ENCODE peak calls at places on chromosomes 11 and 22, in nine cellular contexts. R is ascending aorta; P is H9; I is CD4-positive, alpha-beta T cell; M is adrenal gland; N is CD8-positive, alpha-beta T cell; Z is AG04450; B is CD8-positive, alpha-beta memory T cell; W is psoas muscle. O is an unnamed sample. For H3K9me3, the result is how much of the 10 kb centered on the place peaks cover.

GRCh38 chr22:49967333-49968241 is 7.0 kb downstream of the PIM3 start:
- DNase-seq in M (peak), B (no peak), W (peak), Z (no peak), R (peak), I (no peak), N (peak), P (peak), O (peak)

GRCh38 chr11:95093548-95093947 is 3.9 kb downstream of the ENDOD1 start:
- DNase-seq in B (no peak), I (no peak), R (no peak), W (no peak), P (no peak), Z (no peak), N (no peak), M (no peak), O (no peak)

GRCh38 chr11:27864046-27865025 is 164.1 kb upstream of the BDNF start:
- DNase-seq in M (no peak), P (no peak), W (no peak), R (no peak), B (no peak), I (no peak), N (no peak), Z (no peak), O (no peak)

GRCh38 chr11:110200836-110201235 is 95.6 kb downstream of the RDX start:
- DNase-seq in P (no peak), M (no peak), I (no peak), B (no peak), N (no peak), Z (no peak), W (no peak), R (no peak), O (no peak)

GRCh38 chr11:9943346-9944110 is 279.7 kb downstream of the SWAP70 start:
- DNase-seq in P (no peak), Z (peak), M (no peak), R (no peak), W (no peak), B (no peak), I (no peak), N (no peak), O (no peak)

GRCh38 chr11:112655386-112655785 is 305.8 kb upstream of the NCAM1 start:
- DNase-seq in Z (no peak), I (no peak), P (no peak), N (no peak), W (peak), B (no peak), M (peak), R (peak), O (peak)

GRCh38 chr11:76626921-76627391 is 43.6 kb downstream of the LRRC32 start:
- DNase-seq in Z (no peak), P (no peak), M (no peak), W (no peak), N (peak), R (peak), B (no peak), I (no peak), O (peak)

GRCh38 chr11:790721-791564 is 1.1 kb upstream of the CEND1 start:
- DNase-seq in Z (no peak), N (no peak), R (no peak), B (no peak), I (no peak), P (peak), W (peak), M (no peak), O (peak)

GRCh38 chr11:60988658-60989057 is 17.2 kb downstream of the CD6 start:
- DNase-seq in P (no peak), I (no peak), R (no peak), Z (no peak), N (no peak), B (no peak), W (no peak), M (no peak), O (no peak)

GRCh38 chr11:132095230-132096165 is 725.1 kb downstream of the NTM start:
- DNase-seq in I (no peak), P (no peak), Z (no peak), N (no peak), M (no peak), B (no peak), R (no peak), W (no peak), O (no peak)

GRCh38 chr22:44919691-44920090 is 90.1 kb downstream of the PHF21B start:
- DNase-seq in W (no peak), B (no peak), P (no peak), R (no peak), N (no peak), I (no peak), Z (no peak), M (no peak), O (no peak)

GRCh38 chr22:46830841-46831240 is 68.4 kb downstream of the TBC1D22A start:
- DNase-seq in Z (no peak), W (no peak), I (no peak), N (peak), B (no peak), M (peak), P (no peak), R (no peak), O (no peak)

GRCh38 chr11:111808834-111809233 is 42.6 kb upstream of the PPP2R1B start:
- DNase-seq in M (no peak), Z (no peak), N (no peak), B (no peak), W (no peak), I (no peak), P (no peak), R (no peak), O (no peak)

GRCh38 chr11:88320149-88320559 is 17.4 kb downstream of the CTSC start:
- DNase-seq in N (no peak), W (no peak), B (no peak), P (no peak), I (no peak), M (no peak), Z (peak), R (no peak), O (no peak)

GRCh38 chr11:117420598-117420997 is 92.9 kb downstream of the CEP164 start:
- DNase-seq in N (no peak), R (no peak), Z (no peak), P (no peak), M (no peak), I (no peak), B (no peak), W (no peak), O (no peak)

GRCh38 chr11:110298298-110298765 is 1.9 kb upstream of the RDX start:
- DNase-seq in N (no peak), B (no peak), R (no peak), Z (no peak), W (no peak), P (no peak), M (no peak), I (no peak), O (no peak)

GRCh38 chr22:30023099-30023498 is 57.2 kb upstream of the HORMAD2 start:
- DNase-seq in R (no peak), B (no peak), P (no peak), N (no peak), W (no peak), M (no peak), I (no peak), Z (no peak), O (no peak)

GRCh38 chr11:86805873-86806310 is 5.5 kb downstream of the PRSS23 start:
- DNase-seq in Z (no peak), M (no peak), N (no peak), R (peak), I (no peak), W (no peak), P (no peak), B (no peak), O (no peak)

GRCh38 chr11:68632802-68633201 is 51.5 kb upstream of the GAL start:
- DNase-seq in N (peak), B (peak), R (no peak), M (no peak), Z (peak), I (peak), P (peak), W (no peak), O (peak)

GRCh38 chr22:22508274-22509176 is at the start of gene ZNF280B:
- DNase-seq in M (peak), R (peak), B (peak), P (peak), N (peak), I (peak), W (peak), Z (peak), O (no peak)

GRCh38 chr11:69375316-69376154 is 81.6 kb downstream of the MYEOV start:
- DNase-seq in R (peak), I (no peak), N (no peak), W (peak), P (no peak), B (no peak), M (peak), Z (no peak), O (no peak)

GRCh38 chr22:36571991-36572390 is 43.0 kb upstream of the EIF3D start:
- DNase-seq in B (no peak), M (no peak), W (no peak), P (no peak), N (no peak), Z (no peak), R (no peak), I (no peak), O (no peak)

GRCh38 chr11:1077417-1078119 is 2.9 kb downstream of the MUC2 start:
- DNase-seq in M (no peak), P (no peak), I (no peak), N (no peak), R (peak), Z (no peak), W (peak), B (no peak), O (peak)

GRCh38 chr11:9280655-9281301 is 15.6 kb upstream of the DENND5A start:
- DNase-seq in I (peak), B (peak), W (no peak), P (no peak), M (no peak), N (peak), R (no peak), Z (no peak), O (peak)

GRCh38 chr11:1150769-1151365 is 6.9 kb upstream of the MUC5AC start:
- DNase-seq in W (no peak), B (no peak), P (no peak), Z (no peak), I (no peak), N (no peak), R (no peak), M (no peak), O (no peak)

GRCh38 chr11:101045415-101045814 is 84.2 kb downstream of the PGR start:
- DNase-seq in P (no peak), W (no peak), Z (no peak), R (no peak), M (no peak), N (no peak), B (no peak), I (no peak), O (no peak)

GRCh38 chr11:34266090-34266912 is 91.5 kb downstream of the ABTB2 start:
- DNase-seq in R (peak), M (no peak), Z (peak), N (no peak), W (no peak), B (no peak), P (no peak), I (no peak), O (no peak)

GRCh38 chr11:130146797-130147196 is 12.8 kb upstream of the ST14 start:
- DNase-seq in R (no peak), I (no peak), Z (no peak), M (no peak), B (no peak), P (no peak), W (no peak), N (no peak), O (no peak)

GRCh38 chr11:117931971-117932370 is 2.8 kb upstream of the TMPRSS13 start:
- DNase-seq in B (peak), I (no peak), N (peak), W (no peak), P (no peak), Z (no peak), R (no peak), M (no peak), O (no peak)

GRCh38 chr11:34512810-34513673 is 552 bp downstream of the ELF5 start:
- DNase-seq in Z (no peak), I (peak), P (peak), R (no peak), M (peak), B (peak), N (peak), W (no peak), O (peak)

GRCh38 chr11:35550374-35551036 is 25.1 kb upstream of the PAMR1 start:
- DNase-seq in I (no peak), B (no peak), Z (no peak), P (no peak), W (no peak), N (no peak), M (no peak), R (no peak), O (no peak)

GRCh38 chr11:45328726-45329125 is 42.6 kb upstream of the SYT13 start:
- DNase-seq in B (no peak), I (no peak), R (no peak), P (no peak), W (no peak), M (no peak), Z (no peak), N (no peak), O (no peak)

GRCh38 chr11:125404811-125405481 is 91.1 kb downstream of the FEZ1 start:
- DNase-seq in M (peak), B (peak), P (peak), Z (no peak), R (peak), I (peak), N (peak), W (peak), O (peak)

GRCh38 chr11:125402436-125402835 is 93.6 kb downstream of the FEZ1 start:
- DNase-seq in W (no peak), B (no peak), P (no peak), M (peak), Z (no peak), R (no peak), N (no peak), I (no peak), O (peak)

GRCh38 chr11:125401746-125402145 is 94.3 kb downstream of the FEZ1 start:
- DNase-seq in B (no peak), Z (no peak), M (no peak), W (peak), N (no peak), R (no peak), P (peak), I (no peak), O (peak)

GRCh38 chr11:125407046-125407445 is 89.0 kb downstream of the FEZ1 start:
- DNase-seq in I (no peak), N (no peak), M (no peak), Z (no peak), P (no peak), R (no peak), W (no peak), B (no peak), O (no peak)

DNA sequence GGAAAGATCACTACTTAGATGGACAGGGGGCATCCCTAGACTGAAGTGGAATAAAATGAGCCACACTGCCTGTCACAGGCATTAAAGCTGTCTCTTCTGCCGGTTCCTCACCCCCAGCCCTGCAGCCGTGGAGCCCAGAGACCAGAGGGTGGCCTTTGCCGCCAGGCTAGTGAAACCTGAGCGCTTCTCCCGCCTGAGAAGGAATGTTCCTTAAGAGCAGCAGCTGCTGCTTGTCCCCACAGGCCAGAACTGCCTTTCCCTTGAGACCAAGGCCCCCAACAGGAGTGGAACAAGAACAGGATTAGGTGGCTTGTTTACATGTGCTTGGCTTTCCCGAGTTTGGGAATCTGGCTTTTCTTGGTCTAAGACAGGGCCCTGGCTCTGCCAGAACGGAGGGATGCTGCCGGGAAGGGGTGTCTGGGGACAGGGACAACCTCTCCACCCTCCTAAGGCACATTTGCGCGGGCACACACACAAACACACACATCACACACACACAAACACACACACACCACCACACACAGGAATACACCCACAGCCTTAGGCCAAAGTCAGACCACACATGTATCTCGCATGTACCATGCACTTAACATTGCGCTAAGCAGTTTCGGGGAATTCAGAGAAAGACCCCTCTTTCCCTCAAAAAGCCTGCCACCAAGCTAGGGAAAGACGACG is 91.8 kb downstream of the FEZ1 start:
- DNase-seq in B (no peak), R (no peak), M (no peak), P (peak), N (no peak), I (no peak), Z (no peak), W (peak), O (peak)
- H3K27ac ChIP-seq in B (no peak), R (no peak), M (no peak), P (no peak), N (no peak), I (no peak), Z (no peak), W (peak), O (peak)

DNA sequence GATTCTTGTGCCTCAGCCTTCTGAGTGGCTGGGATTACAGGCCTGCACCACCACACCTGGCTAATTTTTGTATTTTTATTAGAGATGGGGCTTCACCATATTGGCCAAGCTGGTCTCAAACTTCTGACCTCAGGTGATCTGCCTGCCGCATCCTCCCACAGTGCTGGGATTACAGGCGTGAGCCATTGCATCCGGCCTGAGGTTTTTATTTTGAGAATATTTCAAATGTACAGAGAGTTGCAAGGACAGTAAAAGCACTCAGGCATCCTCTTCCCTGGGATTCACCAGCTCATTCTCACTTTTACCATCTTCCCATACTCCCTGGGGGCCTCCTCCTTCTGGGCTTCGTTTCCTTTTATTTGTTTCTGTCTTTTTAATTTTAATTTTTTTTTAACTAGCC is 12.1 kb downstream of the MED15 start:
- DNase-seq in Z (no peak), W (no peak), B (no peak), P (no peak), M (no peak), N (no peak), I (no peak), R (no peak), O (no peak)
- H3K9me3 ChIP-seq in Z (under half), W (under half), B (under half), P (under half), M (under half), N (under half), I (under half), R (under half), O (under half)

GRCh38 chr11:17014774-17015638 is 792 bp upstream of the PLEKHA7 start:
- DNase-seq in Z (no peak), N (no peak), W (no peak), I (no peak), P (peak), R (no peak), M (no peak), B (no peak), O (no peak)
- H3K27ac ChIP-seq in Z (no peak), N (no peak), W (no peak), I (no peak), P (no peak), R (no peak), M (no peak), B (no peak), O (no peak)

GRCh38 chr22:48705917-48706605 is 1121.6 kb downstream of the BRD1 start:
- DNase-seq in I (no peak), W (no peak), B (no peak), Z (no peak), R (no peak), M (no peak), P (no peak), N (no peak), O (no peak)

GRCh38 chr22:48709453-48709852 is 1118.2 kb downstream of the BRD1 start:
- DNase-seq in N (no peak), P (no peak), M (no peak), R (no peak), W (no peak), I (no peak), B (no peak), Z (no peak), O (no peak)

GRCh38 chr22:48708558-48709245 is 1119.0 kb downstream of the BRD1 start:
- DNase-seq in M (no peak), I (no peak), B (no peak), W (no peak), R (no peak), Z (no peak), N (no peak), P (no peak), O (no peak)

GRCh38 chr22:48706934-48707748 is 1120.5 kb downstream of the BRD1 start:
- DNase-seq in Z (no peak), W (no peak), N (no peak), P (no peak), I (no peak), R (no peak), B (no peak), M (no peak), O (no peak)

DNA sequence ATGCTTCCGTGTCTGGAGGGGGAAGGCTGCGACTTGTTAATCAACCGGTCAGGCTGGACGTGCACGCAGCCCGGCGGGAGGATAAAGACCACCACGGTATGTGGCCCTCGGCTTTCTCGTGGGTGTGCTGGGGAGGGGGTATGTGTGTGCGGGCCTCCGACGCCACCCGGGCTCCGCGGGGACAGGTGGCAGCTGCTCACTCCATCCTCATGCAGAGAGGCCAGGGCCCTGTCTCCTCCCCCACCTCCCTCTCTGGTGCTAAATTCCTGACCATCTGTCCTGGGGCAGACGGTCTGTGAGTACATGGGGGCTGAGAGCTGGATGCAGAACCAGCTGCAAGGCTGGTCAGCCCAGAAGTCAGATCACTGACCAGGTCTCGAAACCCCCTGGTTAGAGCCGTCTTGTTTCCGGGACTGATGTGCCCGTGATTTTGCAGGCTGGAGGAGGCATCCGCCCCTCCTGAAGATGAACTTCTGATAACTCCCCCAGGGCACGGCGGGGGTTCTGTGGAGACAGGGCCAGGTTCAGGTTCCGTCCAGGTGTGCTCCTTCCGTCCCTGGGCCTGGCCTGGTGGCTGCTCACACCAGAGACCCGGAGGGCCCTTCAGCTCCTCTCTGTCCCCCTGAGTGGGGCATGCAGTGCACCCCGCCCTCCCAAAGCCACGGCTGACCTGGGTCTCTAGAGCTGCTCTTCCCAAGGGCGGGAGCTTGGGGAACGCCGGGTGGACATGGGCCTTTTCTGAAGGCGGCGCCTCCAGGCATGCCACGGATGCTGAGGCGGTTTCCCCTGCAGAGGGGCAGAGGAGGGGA is 1119.7 kb downstream of the BRD1 start:
- DNase-seq in W (no peak), Z (no peak), B (no peak), I (no peak), P (no peak), M (no peak), N (no peak), R (no peak), O (no peak)
- H3K9me3 ChIP-seq in W (under half), Z (half or more), B (under half), I (under half), P (under half), M (under half), N (under half), R (under half), O (under half)

DNA sequence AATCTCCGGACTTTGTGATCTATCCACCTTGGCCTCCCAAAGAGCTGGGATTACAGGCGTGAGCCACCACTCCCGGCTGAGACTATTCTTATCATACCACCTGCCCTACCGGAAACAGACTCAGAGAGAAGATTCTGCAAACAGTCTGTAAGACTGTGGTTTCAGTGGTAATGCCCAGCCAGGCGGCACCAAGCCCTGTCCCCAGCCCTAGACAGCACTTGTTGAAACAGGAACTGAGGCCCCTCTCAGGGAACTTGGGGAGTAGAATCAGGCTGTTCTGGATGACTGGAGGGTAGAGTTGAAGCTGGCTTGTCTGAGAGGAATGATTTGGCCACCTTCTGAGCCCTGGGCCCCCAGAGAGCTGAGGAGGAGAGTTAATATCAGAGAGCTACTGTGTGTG is 1.3 kb upstream of the INSC start:
- DNase-seq in B (no peak), I (no peak), M (no peak), W (no peak), N (no peak), Z (no peak), P (no peak), R (no peak), O (peak)
- H3K27ac ChIP-seq in B (no peak), I (no peak), M (no peak), W (no peak), N (no peak), Z (no peak), P (no peak), R (no peak), O (no peak)